ENCODE peak calls at places on chromosomes 2 and 18, in seven cellular contexts. One of them, this sample, is unnamed.

GRCh38 chr2:236691799-236692167 is 122.2 kb downstream of the ACKR3 start:
- DNase-seq in NCI-H1092 treated with DMSO at 0.1 percent for 48 hours: no peak
- DNase-seq in GM12865: peak
- DNase-seq in retina: no peak
- DNase-seq in C1 segment of cervical spinal cord: no peak
- DNase-seq in T-helper 1 cell: no peak
- DNase-seq in activated gamma-delta T cell: no peak
- DNase-seq in this sample: no peak

GRCh38 chr2:185658766-185659165 is 79.8 kb upstream of the FSIP2 start:
- DNase-seq in NCI-H1092 treated with DMSO at 0.1 percent for 48 hours: no peak
- DNase-seq in GM12865: no peak
- DNase-seq in retina: no peak
- DNase-seq in C1 segment of cervical spinal cord: no peak
- DNase-seq in T-helper 1 cell: no peak
- DNase-seq in activated gamma-delta T cell: no peak
- DNase-seq in this sample: no peak

GRCh38 chr18:77006305-77007175 is 126.0 kb downstream of the MBP start:
- DNase-seq in NCI-H1092 treated with DMSO at 0.1 percent for 48 hours: no peak
- DNase-seq in GM12865: no peak
- DNase-seq in retina: no peak
- DNase-seq in C1 segment of cervical spinal cord: no peak
- DNase-seq in T-helper 1 cell: no peak
- DNase-seq in activated gamma-delta T cell: no peak
- DNase-seq in this sample: no peak

GRCh38 chr18:9708057-9708881 is at the start of gene RAB31:
- DNase-seq in NCI-H1092 treated with DMSO at 0.1 percent for 48 hours: peak
- DNase-seq in GM12865: peak
- DNase-seq in retina: peak
- DNase-seq in C1 segment of cervical spinal cord: peak
- DNase-seq in T-helper 1 cell: no peak
- DNase-seq in activated gamma-delta T cell: peak
- DNase-seq in this sample: no peak

GRCh38 chr18:79942786-79943607 is 8.5 kb downstream of the SLC66A2 start:
- DNase-seq in NCI-H1092 treated with DMSO at 0.1 percent for 48 hours: no peak
- DNase-seq in GM12865: no peak
- DNase-seq in retina: no peak
- DNase-seq in C1 segment of cervical spinal cord: no peak
- DNase-seq in T-helper 1 cell: no peak
- DNase-seq in activated gamma-delta T cell: no peak
- DNase-seq in this sample: no peak

GRCh38 chr2:23912054-23912453 is 14.9 kb downstream of the ATAD2B start:
- DNase-seq in NCI-H1092 treated with DMSO at 0.1 percent for 48 hours: no peak
- DNase-seq in GM12865: no peak
- DNase-seq in retina: no peak
- DNase-seq in C1 segment of cervical spinal cord: no peak
- DNase-seq in T-helper 1 cell: no peak
- DNase-seq in activated gamma-delta T cell: no peak
- DNase-seq in this sample: no peak

GRCh38 chr2:184598313-184599053 is at the start of gene ZNF804A:
- DNase-seq in NCI-H1092 treated with DMSO at 0.1 percent for 48 hours: peak
- DNase-seq in GM12865: peak
- DNase-seq in retina: peak
- DNase-seq in C1 segment of cervical spinal cord: peak
- DNase-seq in T-helper 1 cell: no peak
- DNase-seq in activated gamma-delta T cell: peak
- DNase-seq in this sample: no peak

GRCh38 chr2:54704688-54705605 is 18.5 kb upstream of the EML6 start:
- DNase-seq in NCI-H1092 treated with DMSO at 0.1 percent for 48 hours: peak
- DNase-seq in GM12865: peak
- DNase-seq in retina: peak
- DNase-seq in C1 segment of cervical spinal cord: no peak
- DNase-seq in T-helper 1 cell: no peak
- DNase-seq in activated gamma-delta T cell: no peak
- DNase-seq in this sample: peak

GRCh38 chr2:75521225-75521872 is 39.4 kb downstream of the EVA1A start:
- DNase-seq in NCI-H1092 treated with DMSO at 0.1 percent for 48 hours: no peak
- DNase-seq in GM12865: no peak
- DNase-seq in retina: no peak
- DNase-seq in C1 segment of cervical spinal cord: no peak
- DNase-seq in T-helper 1 cell: no peak
- DNase-seq in activated gamma-delta T cell: no peak
- DNase-seq in this sample: no peak

GRCh38 chr2:196166876-196167275 is 4.5 kb downstream of the STK17B start:
- DNase-seq in NCI-H1092 treated with DMSO at 0.1 percent for 48 hours: no peak
- DNase-seq in GM12865: peak
- DNase-seq in retina: no peak
- DNase-seq in C1 segment of cervical spinal cord: no peak
- DNase-seq in T-helper 1 cell: no peak
- DNase-seq in activated gamma-delta T cell: no peak
- DNase-seq in this sample: peak

GRCh38 chr2:173347305-173348168 is 7.1 kb upstream of the CDCA7 start:
- DNase-seq in NCI-H1092 treated with DMSO at 0.1 percent for 48 hours: peak
- DNase-seq in GM12865: peak
- DNase-seq in retina: no peak
- DNase-seq in C1 segment of cervical spinal cord: no peak
- DNase-seq in T-helper 1 cell: no peak
- DNase-seq in activated gamma-delta T cell: no peak
- DNase-seq in this sample: no peak

GRCh38 chr2:221235941-221236340 is 336.2 kb downstream of the EPHA4 start:
- DNase-seq in NCI-H1092 treated with DMSO at 0.1 percent for 48 hours: no peak
- DNase-seq in GM12865: no peak
- DNase-seq in retina: no peak
- DNase-seq in C1 segment of cervical spinal cord: no peak
- DNase-seq in T-helper 1 cell: no peak
- DNase-seq in activated gamma-delta T cell: no peak
- DNase-seq in this sample: no peak

GRCh38 chr2:144268036-144268678 is 251.8 kb downstream of the ZEB2 start:
- DNase-seq in NCI-H1092 treated with DMSO at 0.1 percent for 48 hours: no peak
- DNase-seq in GM12865: no peak
- DNase-seq in retina: no peak
- DNase-seq in C1 segment of cervical spinal cord: no peak
- DNase-seq in T-helper 1 cell: no peak
- DNase-seq in activated gamma-delta T cell: no peak
- DNase-seq in this sample: no peak

GRCh38 chr18:60372598-60372997 is at the start of gene MC4R:
- DNase-seq in NCI-H1092 treated with DMSO at 0.1 percent for 48 hours: peak
- DNase-seq in GM12865: no peak
- DNase-seq in retina: peak
- DNase-seq in C1 segment of cervical spinal cord: no peak
- DNase-seq in T-helper 1 cell: no peak
- DNase-seq in activated gamma-delta T cell: no peak
- DNase-seq in this sample: peak

GRCh38 chr2:16174693-16175045 is 234.3 kb downstream of the MYCN start:
- DNase-seq in NCI-H1092 treated with DMSO at 0.1 percent for 48 hours: no peak
- DNase-seq in GM12865: no peak
- DNase-seq in retina: no peak
- DNase-seq in C1 segment of cervical spinal cord: no peak
- DNase-seq in T-helper 1 cell: no peak
- DNase-seq in activated gamma-delta T cell: no peak
- DNase-seq in this sample: no peak

GRCh38 chr2:169046440-169047151 is 15.5 kb upstream of the ABCB11 start:
- DNase-seq in NCI-H1092 treated with DMSO at 0.1 percent for 48 hours: no peak
- DNase-seq in GM12865: no peak
- DNase-seq in retina: no peak
- DNase-seq in C1 segment of cervical spinal cord: no peak
- DNase-seq in T-helper 1 cell: no peak
- DNase-seq in activated gamma-delta T cell: no peak
- DNase-seq in this sample: no peak

GRCh38 chr18:23847321-23847986 is 158.2 kb downstream of the LAMA3 start:
- DNase-seq in NCI-H1092 treated with DMSO at 0.1 percent for 48 hours: no peak
- DNase-seq in GM12865: no peak
- DNase-seq in retina: no peak
- DNase-seq in C1 segment of cervical spinal cord: no peak
- DNase-seq in T-helper 1 cell: no peak
- DNase-seq in activated gamma-delta T cell: no peak
- DNase-seq in this sample: no peak

This sample was measured in NAMALWA.